ENCODE peak calls at places on chromosome 11, in four cellular contexts. Y, Z, F and N are unnamed samples.
A peak's percentile ranks its signal among the peaks of the same experiment; 100 is the strongest.

GRCh38 chr11:12122083-12122482 is 11.7 kb downstream of the MICAL2 start:
- DNase-seq in Y (no peak), Z (no peak), F (no peak), N (no peak)

GRCh38 chr11:66548774-66549630 is 2.3 kb downstream of the ACTN3 start:
- DNase-seq in Y (peak; percentile 17), Z (no peak), F (no peak), N (no peak)

GRCh38 chr11:102733232-102733875 is 8.6 kb upstream of the MMP8 start:
- DNase-seq in Y (peak; percentile 47), Z (peak; percentile 39), F (peak; percentile 33), N (no peak)

GRCh38 chr11:85821636-85822035 is 10.7 kb upstream of the SYTL2 start:
- DNase-seq in Y (no peak), Z (no peak), F (no peak), N (no peak)

GRCh38 chr11:120124355-120124754 is 13.6 kb downstream of the TRIM29 start:
- DNase-seq in Y (no peak), Z (no peak), F (no peak), N (no peak)

GRCh38 chr11:69899957-69900821 is 81.0 kb upstream of the FGF3 start:
- DNase-seq in Y (peak; percentile 77), Z (no peak), F (no peak), N (no peak)

GRCh38 chr11:95445746-95446333 is 214.8 kb upstream of the SESN3 start:
- DNase-seq in Y (peak; percentile 60), Z (no peak), F (no peak), N (no peak)

GRCh38 chr11:86896486-86896885 is 58.7 kb downstream of the FZD4 start:
- DNase-seq in Y (no peak), Z (no peak), F (no peak), N (no peak)

GRCh38 chr11:1339066-1339675 is 29.7 kb upstream of the TOLLIP start:
- DNase-seq in Y (no peak), Z (no peak), F (no peak), N (peak; percentile 30)

GRCh38 chr11:110356769-110357671 is 60.6 kb upstream of the RDX start:
- DNase-seq in Y (no peak), Z (no peak), F (no peak), N (no peak)

GRCh38 chr11:44005076-44005800 is 42.5 kb upstream of the ACCSL start:
- DNase-seq in Y (no peak), Z (no peak), F (no peak), N (peak; percentile 79)

GRCh38 chr11:63858628-63859550 is 20.0 kb downstream of the MARK2 start:
- DNase-seq in Y (no peak), Z (no peak), F (no peak), N (no peak)

GRCh38 chr11:91173701-91174100 is 950.9 kb upstream of the CHORDC1 start:
- DNase-seq in Y (no peak), Z (no peak), F (no peak), N (no peak)

GRCh38 chr11:67435727-67436458 is 1.6 kb downstream of the PTPRCAP start:
- DNase-seq in Y (peak; percentile 79), Z (no peak), F (no peak), N (no peak)

GRCh38 chr11:96199563-96200025 is 143.4 kb downstream of the MAML2 start:
- DNase-seq in Y (no peak), Z (no peak), F (no peak), N (no peak)

GRCh38 chr11:67564230-67564629 is 19.4 kb upstream of the GSTP1 start:
- DNase-seq in Y (no peak), Z (no peak), F (no peak), N (no peak)

GRCh38 chr11:72972541-72973128 is 158.4 kb downstream of the ATG16L2 start:
- DNase-seq in Y (no peak), Z (no peak), F (no peak), N (no peak)

GRCh38 chr11:8963569-8964323 is 496 bp downstream of the TMEM9B start:
- DNase-seq in Y (peak; percentile 96), Z (peak; percentile 66), F (peak; percentile 75), N (no peak)

GRCh38 chr11:128365044-128365443 is 222.3 kb downstream of the ETS1 start:
- DNase-seq in Y (no peak), Z (no peak), F (no peak), N (no peak)

GRCh38 chr11:83744620-83745192 is 458.5 kb upstream of the CCDC90B start:
- DNase-seq in Y (no peak), Z (no peak), F (no peak), N (no peak)

GRCh38 chr11:27646051-27646818 is 54.0 kb downstream of the BDNF start:
- DNase-seq in Y (no peak), Z (no peak), F (no peak), N (no peak)

GRCh38 chr11:131966667-131967066 is 596.3 kb downstream of the NTM start:
- DNase-seq in Y (no peak), Z (no peak), F (no peak), N (no peak)

GRCh38 chr11:12110714-12111481 is 508 bp downstream of the MICAL2 start:
- DNase-seq in Y (peak; percentile 76), Z (no peak), F (peak; percentile 32), N (peak; percentile 62)

GRCh38 chr11:952406-953385 is 27.0 kb downstream of the AP2A2 start:
- DNase-seq in Y (peak; percentile 68), Z (no peak), F (no peak), N (no peak)

GRCh38 chr11:17259931-17260499 is 16.5 kb upstream of the NUCB2 start:
- DNase-seq in Y (no peak), Z (no peak), F (no peak), N (no peak)

GRCh38 chr11:65794570-65795510 is 8.0 kb downstream of the OVOL1 start:
- DNase-seq in Y (no peak), Z (no peak), F (no peak), N (no peak)

GRCh38 chr11:1766719-1767398 is 3.1 kb upstream of the CTSD start:
- DNase-seq in Y (no peak), Z (no peak), F (no peak), N (no peak)

GRCh38 chr11:94049351-94049750 is 28.2 kb downstream of the HEPHL1 start:
- DNase-seq in Y (no peak), Z (no peak), F (no peak), N (no peak)

GRCh38 chr11:34731596-34731995 is 110.7 kb downstream of the EHF start:
- DNase-seq in Y (no peak), Z (no peak), F (no peak), N (no peak)

GRCh38 chr11:122816701-122817100 is 21.6 kb upstream of the CRTAM start:
- DNase-seq in Y (no peak), Z (no peak), F (no peak), N (no peak)

GRCh38 chr11:34609850-34610249 is 11.0 kb upstream of the EHF start:
- DNase-seq in Y (no peak), Z (no peak), F (no peak), N (no peak)